ENCODE peak calls at places on chromosomes 3 and 15, in ten cellular contexts. One of them, this sample, is unnamed.

GRCh38 chr3:27681249-27681748 is 40.8 kb downstream of the EOMES start:
- DNase-seq in colonic mucosa: no peak
- DNase-seq in brain microvascular endothelial cell: peak
- DNase-seq in dorsolateral prefrontal cortex: no peak
- DNase-seq in left ventricle myocardium inferior: no peak
- DNase-seq in right atrium auricular region: no peak
- DNase-seq in Peyer's patch: no peak
- DNase-seq in GM23338: peak
- DNase-seq in upper lobe of right lung: no peak
- DNase-seq in cardiac muscle cell: peak
- DNase-seq in this sample: peak

GRCh38 chr3:128317698-128318231 is 148.9 kb downstream of the DNAJB8 start:
- DNase-seq in brain microvascular endothelial cell: no peak
- DNase-seq in GM23338: no peak
- DNase-seq in cardiac muscle cell: no peak
- DNase-seq in right atrium auricular region: no peak
- DNase-seq in upper lobe of right lung: peak
- DNase-seq in colonic mucosa: peak
- DNase-seq in left ventricle myocardium inferior: no peak
- DNase-seq in Peyer's patch: no peak
- DNase-seq in dorsolateral prefrontal cortex: no peak
- DNase-seq in this sample: no peak

GRCh38 chr15:71802770-71803169 is 7.6 kb upstream of the NR2E3 start:
- DNase-seq in right atrium auricular region: no peak
- DNase-seq in dorsolateral prefrontal cortex: no peak
- DNase-seq in cardiac muscle cell: peak
- DNase-seq in brain microvascular endothelial cell: no peak
- DNase-seq in left ventricle myocardium inferior: no peak
- DNase-seq in colonic mucosa: no peak
- DNase-seq in GM23338: peak
- DNase-seq in upper lobe of right lung: no peak
- DNase-seq in Peyer's patch: no peak
- DNase-seq in this sample: no peak

GRCh38 chr3:17802993-17803392 is 60.6 kb upstream of the TBC1D5 start:
- DNase-seq in left ventricle myocardium inferior: no peak
- DNase-seq in upper lobe of right lung: no peak
- DNase-seq in colonic mucosa: no peak
- DNase-seq in Peyer's patch: no peak
- DNase-seq in cardiac muscle cell: no peak
- DNase-seq in GM23338: no peak
- DNase-seq in dorsolateral prefrontal cortex: no peak
- DNase-seq in right atrium auricular region: no peak
- DNase-seq in brain microvascular endothelial cell: no peak
- DNase-seq in this sample: peak

GRCh38 chr3:45957606-45958005 is 14.3 kb downstream of the CXCR6 start:
- DNase-seq in upper lobe of right lung: no peak
- DNase-seq in cardiac muscle cell: no peak
- DNase-seq in dorsolateral prefrontal cortex: peak
- DNase-seq in left ventricle myocardium inferior: no peak
- DNase-seq in Peyer's patch: no peak
- DNase-seq in right atrium auricular region: no peak
- DNase-seq in GM23338: no peak
- DNase-seq in brain microvascular endothelial cell: no peak
- DNase-seq in colonic mucosa: no peak
- DNase-seq in this sample: no peak

GRCh38 chr15:62783303-62783957 is 259.1 kb upstream of the TPM1 start:
- DNase-seq in cardiac muscle cell: no peak
- DNase-seq in Peyer's patch: no peak
- DNase-seq in dorsolateral prefrontal cortex: no peak
- DNase-seq in right atrium auricular region: no peak
- DNase-seq in brain microvascular endothelial cell: peak
- DNase-seq in upper lobe of right lung: no peak
- DNase-seq in colonic mucosa: no peak
- DNase-seq in left ventricle myocardium inferior: no peak
- DNase-seq in GM23338: no peak
- DNase-seq in this sample: no peak

GRCh38 chr3:98824256-98824655 is 61.1 kb downstream of the ST3GAL6 start:
- DNase-seq in left ventricle myocardium inferior: no peak
- DNase-seq in upper lobe of right lung: no peak
- DNase-seq in dorsolateral prefrontal cortex: no peak
- DNase-seq in Peyer's patch: no peak
- DNase-seq in colonic mucosa: no peak
- DNase-seq in GM23338: peak
- DNase-seq in brain microvascular endothelial cell: no peak
- DNase-seq in cardiac muscle cell: no peak
- DNase-seq in right atrium auricular region: no peak
- DNase-seq in this sample: no peak

GRCh38 chr15:57655809-57656208 is 50.7 kb upstream of the POLR2M start:
- DNase-seq in cardiac muscle cell: peak
- DNase-seq in Peyer's patch: no peak
- DNase-seq in upper lobe of right lung: no peak
- DNase-seq in brain microvascular endothelial cell: no peak
- DNase-seq in right atrium auricular region: no peak
- DNase-seq in colonic mucosa: no peak
- DNase-seq in dorsolateral prefrontal cortex: no peak
- DNase-seq in left ventricle myocardium inferior: no peak
- DNase-seq in GM23338: peak
- DNase-seq in this sample: no peak

GRCh38 chr3:43581343-43581742 is 40.5 kb downstream of the ANO10 start:
- DNase-seq in left ventricle myocardium inferior: no peak
- DNase-seq in GM23338: no peak
- DNase-seq in Peyer's patch: no peak
- DNase-seq in colonic mucosa: no peak
- DNase-seq in right atrium auricular region: no peak
- DNase-seq in dorsolateral prefrontal cortex: no peak
- DNase-seq in brain microvascular endothelial cell: no peak
- DNase-seq in cardiac muscle cell: no peak
- DNase-seq in upper lobe of right lung: no peak
- DNase-seq in this sample: no peak

GRCh38 chr15:90583471-90584252 is 53.9 kb downstream of the CRTC3 start:
- DNase-seq in colonic mucosa: no peak
- DNase-seq in right atrium auricular region: no peak
- DNase-seq in cardiac muscle cell: peak
- DNase-seq in upper lobe of right lung: no peak
- DNase-seq in brain microvascular endothelial cell: no peak
- DNase-seq in left ventricle myocardium inferior: no peak
- DNase-seq in dorsolateral prefrontal cortex: peak
- DNase-seq in GM23338: peak
- DNase-seq in Peyer's patch: no peak
- DNase-seq in this sample: no peak

GRCh38 chr15:64642875-64643274 is 132.5 kb downstream of the RBPMS2 start:
- DNase-seq in right atrium auricular region: no peak
- DNase-seq in brain microvascular endothelial cell: no peak
- DNase-seq in GM23338: no peak
- DNase-seq in dorsolateral prefrontal cortex: no peak
- DNase-seq in cardiac muscle cell: no peak
- DNase-seq in colonic mucosa: no peak
- DNase-seq in left ventricle myocardium inferior: no peak
- DNase-seq in upper lobe of right lung: no peak
- DNase-seq in Peyer's patch: no peak
- DNase-seq in this sample: peak

GRCh38 chr3:161567962-161568361 is 71.4 kb downstream of the OTOL1 start:
- DNase-seq in upper lobe of right lung: no peak
- DNase-seq in left ventricle myocardium inferior: no peak
- DNase-seq in cardiac muscle cell: no peak
- DNase-seq in GM23338: no peak
- DNase-seq in brain microvascular endothelial cell: no peak
- DNase-seq in dorsolateral prefrontal cortex: no peak
- DNase-seq in right atrium auricular region: no peak
- DNase-seq in Peyer's patch: no peak
- DNase-seq in colonic mucosa: no peak
- DNase-seq in this sample: no peak

GRCh38 chr3:31252216-31253185 is 280.2 kb upstream of the STT3B start:
- DNase-seq in upper lobe of right lung: no peak
- DNase-seq in GM23338: no peak
- DNase-seq in Peyer's patch: no peak
- DNase-seq in dorsolateral prefrontal cortex: no peak
- DNase-seq in brain microvascular endothelial cell: no peak
- DNase-seq in left ventricle myocardium inferior: no peak
- DNase-seq in right atrium auricular region: no peak
- DNase-seq in cardiac muscle cell: no peak
- DNase-seq in colonic mucosa: no peak
- DNase-seq in this sample: no peak

GRCh38 chr15:45179221-45179985 is 8.4 kb downstream of the SHF start:
- DNase-seq in dorsolateral prefrontal cortex: no peak
- DNase-seq in GM23338: peak
- DNase-seq in Peyer's patch: peak
- DNase-seq in cardiac muscle cell: peak
- DNase-seq in brain microvascular endothelial cell: no peak
- DNase-seq in right atrium auricular region: no peak
- DNase-seq in colonic mucosa: peak
- DNase-seq in left ventricle myocardium inferior: no peak
- DNase-seq in upper lobe of right lung: peak
- DNase-seq in this sample: peak

GRCh38 chr3:69033470-69033869 is 18.7 kb downstream of the TMF1 start:
- DNase-seq in colonic mucosa: no peak
- DNase-seq in cardiac muscle cell: no peak
- DNase-seq in dorsolateral prefrontal cortex: no peak
- DNase-seq in right atrium auricular region: no peak
- DNase-seq in Peyer's patch: no peak
- DNase-seq in GM23338: no peak
- DNase-seq in left ventricle myocardium inferior: no peak
- DNase-seq in brain microvascular endothelial cell: peak
- DNase-seq in upper lobe of right lung: no peak
- DNase-seq in this sample: no peak

GRCh38 chr15:52337198-52337853 is 41.7 kb upstream of the MYO5C start:
- DNase-seq in left ventricle myocardium inferior: no peak
- DNase-seq in Peyer's patch: no peak
- DNase-seq in brain microvascular endothelial cell: peak
- DNase-seq in dorsolateral prefrontal cortex: no peak
- DNase-seq in right atrium auricular region: no peak
- DNase-seq in cardiac muscle cell: no peak
- DNase-seq in colonic mucosa: no peak
- DNase-seq in upper lobe of right lung: no peak
- DNase-seq in GM23338: peak
- DNase-seq in this sample: no peak

GRCh38 chr3:123445702-123446101 is 3.2 kb downstream of the ADCY5 start:
- DNase-seq in colonic mucosa: no peak
- DNase-seq in brain microvascular endothelial cell: no peak
- DNase-seq in cardiac muscle cell: no peak
- DNase-seq in GM23338: no peak
- DNase-seq in Peyer's patch: no peak
- DNase-seq in left ventricle myocardium inferior: no peak
- DNase-seq in upper lobe of right lung: no peak
- DNase-seq in right atrium auricular region: no peak
- DNase-seq in dorsolateral prefrontal cortex: no peak
- DNase-seq in this sample: no peak

GRCh38 chr15:31373096-31373865 is 46.6 kb downstream of the KLF13 start:
- DNase-seq in cardiac muscle cell: no peak
- DNase-seq in left ventricle myocardium inferior: peak
- DNase-seq in GM23338: no peak
- DNase-seq in right atrium auricular region: no peak
- DNase-seq in colonic mucosa: no peak
- DNase-seq in brain microvascular endothelial cell: no peak
- DNase-seq in Peyer's patch: no peak
- DNase-seq in upper lobe of right lung: no peak
- DNase-seq in dorsolateral prefrontal cortex: no peak
- DNase-seq in this sample: no peak

GRCh38 chr15:31374489-31374888 is 47.9 kb downstream of the KLF13 start:
- DNase-seq in brain microvascular endothelial cell: no peak
- DNase-seq in dorsolateral prefrontal cortex: no peak
- DNase-seq in right atrium auricular region: no peak
- DNase-seq in left ventricle myocardium inferior: peak
- DNase-seq in cardiac muscle cell: no peak
- DNase-seq in colonic mucosa: peak
- DNase-seq in Peyer's patch: no peak
- DNase-seq in GM23338: no peak
- DNase-seq in upper lobe of right lung: no peak
- DNase-seq in this sample: peak

GRCh38 chr15:31373970-31374369 is 47.3 kb downstream of the KLF13 start:
- DNase-seq in right atrium auricular region: no peak
- DNase-seq in cardiac muscle cell: no peak
- DNase-seq in colonic mucosa: no peak
- DNase-seq in upper lobe of right lung: no peak
- DNase-seq in GM23338: no peak
- DNase-seq in Peyer's patch: no peak
- DNase-seq in dorsolateral prefrontal cortex: no peak
- DNase-seq in brain microvascular endothelial cell: no peak
- DNase-seq in left ventricle myocardium inferior: peak
- DNase-seq in this sample: no peak

GRCh38 chr15:31371520-31372240 is 45.0 kb downstream of the KLF13 start:
- DNase-seq in brain microvascular endothelial cell: no peak
- DNase-seq in dorsolateral prefrontal cortex: no peak
- DNase-seq in colonic mucosa: no peak
- DNase-seq in GM23338: no peak
- DNase-seq in right atrium auricular region: no peak
- DNase-seq in cardiac muscle cell: no peak
- DNase-seq in upper lobe of right lung: no peak
- DNase-seq in left ventricle myocardium inferior: peak
- DNase-seq in Peyer's patch: no peak
- DNase-seq in this sample: no peak

GRCh38 chr15:31372635-31373091 is 46.0 kb downstream of the KLF13 start:
- DNase-seq in right atrium auricular region: peak
- DNase-seq in Peyer's patch: no peak
- DNase-seq in brain microvascular endothelial cell: peak
- DNase-seq in GM23338: peak
- DNase-seq in left ventricle myocardium inferior: peak
- DNase-seq in upper lobe of right lung: no peak
- DNase-seq in dorsolateral prefrontal cortex: no peak
- DNase-seq in cardiac muscle cell: peak
- DNase-seq in colonic mucosa: no peak
- DNase-seq in this sample: no peak
- H3K27ac ChIP-seq in right atrium auricular region: peak
- H3K27ac ChIP-seq in Peyer's patch: no peak
- H3K27ac ChIP-seq in brain microvascular endothelial cell: no peak
- H3K27ac ChIP-seq in GM23338: peak
- H3K27ac ChIP-seq in left ventricle myocardium inferior: peak
- H3K27ac ChIP-seq in upper lobe of right lung: peak
- H3K27ac ChIP-seq in dorsolateral prefrontal cortex: peak
- H3K27ac ChIP-seq in cardiac muscle cell: no peak
- H3K27ac ChIP-seq in colonic mucosa: no peak
- H3K27ac ChIP-seq in this sample: peak

GRCh38 chr3:141077631-141078030 is 26.5 kb downstream of the SPSB4 start:
- DNase-seq in dorsolateral prefrontal cortex: no peak
- DNase-seq in cardiac muscle cell: no peak
- DNase-seq in left ventricle myocardium inferior: no peak
- DNase-seq in Peyer's patch: no peak
- DNase-seq in upper lobe of right lung: no peak
- DNase-seq in colonic mucosa: no peak
- DNase-seq in right atrium auricular region: no peak
- DNase-seq in GM23338: no peak
- DNase-seq in brain microvascular endothelial cell: no peak
- DNase-seq in this sample: no peak
- H3K27ac ChIP-seq in dorsolateral prefrontal cortex: no peak
- H3K27ac ChIP-seq in cardiac muscle cell: peak
- H3K27ac ChIP-seq in left ventricle myocardium inferior: peak
- H3K27ac ChIP-seq in Peyer's patch: no peak
- H3K27ac ChIP-seq in upper lobe of right lung: peak
- H3K27ac ChIP-seq in colonic mucosa: no peak
- H3K27ac ChIP-seq in right atrium auricular region: peak
- H3K27ac ChIP-seq in GM23338: peak
- H3K27ac ChIP-seq in brain microvascular endothelial cell: no peak
- H3K27ac ChIP-seq in this sample: no peak

GRCh38 chr15:67062365-67062985 is 2.9 kb upstream of the SMAD3 start:
- DNase-seq in GM23338: no peak
- DNase-seq in left ventricle myocardium inferior: no peak
- DNase-seq in Peyer's patch: no peak
- DNase-seq in cardiac muscle cell: no peak
- DNase-seq in brain microvascular endothelial cell: no peak
- DNase-seq in upper lobe of right lung: no peak
- DNase-seq in right atrium auricular region: no peak
- DNase-seq in colonic mucosa: peak
- DNase-seq in dorsolateral prefrontal cortex: no peak
- DNase-seq in this sample: peak
- H3K27ac ChIP-seq in GM23338: no peak
- H3K27ac ChIP-seq in left ventricle myocardium inferior: no peak
- H3K27ac ChIP-seq in Peyer's patch: peak
- H3K27ac ChIP-seq in cardiac muscle cell: no peak
- H3K27ac ChIP-seq in brain microvascular endothelial cell: no peak
- H3K27ac ChIP-seq in upper lobe of right lung: no peak
- H3K27ac ChIP-seq in right atrium auricular region: no peak
- H3K27ac ChIP-seq in colonic mucosa: peak
- H3K27ac ChIP-seq in dorsolateral prefrontal cortex: no peak
- H3K27ac ChIP-seq in this sample: peak

GRCh38 chr3:34067442-34068130 is 269.2 kb downstream of the PDCD6IP start:
- DNase-seq in upper lobe of right lung: no peak
- DNase-seq in left ventricle myocardium inferior: no peak
- DNase-seq in brain microvascular endothelial cell: no peak
- DNase-seq in GM23338: peak
- DNase-seq in cardiac muscle cell: no peak
- DNase-seq in dorsolateral prefrontal cortex: peak
- DNase-seq in colonic mucosa: no peak
- DNase-seq in Peyer's patch: no peak
- DNase-seq in right atrium auricular region: no peak
- DNase-seq in this sample: no peak
- H3K27ac ChIP-seq in upper lobe of right lung: no peak
- H3K27ac ChIP-seq in left ventricle myocardium inferior: no peak
- H3K27ac ChIP-seq in brain microvascular endothelial cell: no peak
- H3K27ac ChIP-seq in GM23338: no peak
- H3K27ac ChIP-seq in cardiac muscle cell: no peak
- H3K27ac ChIP-seq in dorsolateral prefrontal cortex: no peak
- H3K27ac ChIP-seq in colonic mucosa: no peak
- H3K27ac ChIP-seq in Peyer's patch: no peak
- H3K27ac ChIP-seq in right atrium auricular region: no peak
- H3K27ac ChIP-seq in this sample: no peak